ENCODE peak calls at places on chromosome 13, in nine cellular contexts. R is CD4-positive, alpha-beta T cell; U is left ventricle myocardium inferior; O is CD8-positive, alpha-beta memory T cell; X is mammary epithelial cell; F is esophagus squamous epithelium; W is A549; A is lung; B is adrenal gland. K is an unnamed sample.
A peak's percentile ranks its signal among the peaks of the same experiment; 100 is the strongest.

GRCh38 chr13:100266026-100266425 is 177.1 kb downstream of the PCCA start:
- DNase-seq in R (no peak), U (no peak), O (no peak), X (no peak), F (no peak), W (no peak), A (no peak), B (no peak), K (no peak)

GRCh38 chr13:37023871-37024270 is 23.3 kb downstream of the EXOSC8 start:
- DNase-seq in R (no peak), U (no peak), O (no peak), X (peak; percentile 12), F (no peak), W (no peak), A (no peak), B (no peak), K (no peak)

GRCh38 chr13:102940143-102940542 is 94.3 kb downstream of the ERCC5 start:
- DNase-seq in R (no peak), U (no peak), O (no peak), X (no peak), F (no peak), W (peak; percentile 4), A (no peak), B (no peak), K (no peak)

GRCh38 chr13:24165746-24166145 is 5.2 kb downstream of the SPATA13 start:
- DNase-seq in R (no peak), U (no peak), O (no peak), X (no peak), F (no peak), W (no peak), A (no peak), B (no peak), K (no peak)

GRCh38 chr13:76210262-76210661 is 574.1 kb downstream of the LMO7 start:
- DNase-seq in R (no peak), U (peak; percentile 47), O (no peak), X (peak; percentile 4), F (no peak), W (no peak), A (peak; percentile 44), B (no peak), K (peak; percentile 2)

GRCh38 chr13:88802886-88803285 is 1131.7 kb downstream of the SLITRK5 start:
- DNase-seq in R (no peak), U (no peak), O (no peak), X (no peak), F (no peak), W (no peak), A (no peak), B (no peak), K (no peak)

GRCh38 chr13:54750521-54750920 is 1721.9 kb downstream of the OLFM4 start:
- DNase-seq in R (no peak), U (no peak), O (no peak), X (no peak), F (no peak), W (no peak), A (no peak), B (no peak), K (no peak)

GRCh38 chr13:109999659-110000533 is 213.5 kb upstream of the IRS2 start:
- DNase-seq in R (no peak), U (no peak), O (no peak), X (no peak), F (no peak), W (no peak), A (no peak), B (no peak), K (no peak)

GRCh38 chr13:99087954-99088491 is 110.2 kb upstream of the DOCK9 start:
- DNase-seq in R (peak; percentile 46), U (no peak), O (no peak), X (no peak), F (no peak), W (no peak), A (no peak), B (no peak), K (no peak)

GRCh38 chr13:108121406-108121805 is 93.9 kb downstream of the LIG4 start:
- DNase-seq in R (no peak), U (no peak), O (no peak), X (no peak), F (no peak), W (no peak), A (no peak), B (no peak), K (no peak)

GRCh38 chr13:109869312-109870237 is 83.2 kb upstream of the IRS2 start:
- DNase-seq in R (no peak), U (peak; percentile 81), O (no peak), X (peak; percentile 34), F (no peak), W (peak; percentile 87), A (peak; percentile 66), B (peak; percentile 94), K (no peak)

GRCh38 chr13:46492946-46493345 is 60.0 kb upstream of the LRCH1 start:
- DNase-seq in R (no peak), U (no peak), O (no peak), X (peak; percentile 16), F (no peak), W (peak; percentile 43), A (no peak), B (no peak), K (peak; percentile 71)

GRCh38 chr13:76937416-76937815 is 10.9 kb upstream of the ACOD1 start:
- DNase-seq in R (no peak), U (no peak), O (no peak), X (peak; percentile 93), F (no peak), W (peak; percentile 35), A (no peak), B (peak; percentile 42), K (no peak)

GRCh38 chr13:61410266-61410665 is 5.4 kb downstream of the PCDH20 start:
- DNase-seq in R (no peak), U (no peak), O (no peak), X (no peak), F (no peak), W (no peak), A (no peak), B (no peak), K (no peak)

GRCh38 chr13:23687614-23688013 is 117.4 kb downstream of the TNFRSF19 start:
- DNase-seq in R (no peak), U (no peak), O (no peak), X (no peak), F (no peak), W (no peak), A (no peak), B (no peak), K (no peak)

GRCh38 chr13:100470841-100471505 is 117.6 kb downstream of the GGACT start:
- DNase-seq in R (no peak), U (no peak), O (no peak), X (no peak), F (no peak), W (no peak), A (no peak), B (no peak), K (no peak)

GRCh38 chr13:56314755-56315154 is 826.0 kb upstream of the PRR20A start:
- DNase-seq in R (no peak), U (no peak), O (no peak), X (no peak), F (no peak), W (no peak), A (no peak), B (no peak), K (no peak)
- H3K9me3 ChIP-seq in R (peaks cover 5% of the 10 kb centered on the region), U (no peaks in the 10 kb centered on the region), O (no peaks in the 10 kb centered on the region), X (no peaks in the 10 kb centered on the region), F (no peaks in the 10 kb centered on the region), W (no peaks in the 10 kb centered on the region), A (no peaks in the 10 kb centered on the region), B (no peaks in the 10 kb centered on the region), K (no peaks in the 10 kb centered on the region)

GRCh38 chr13:19182536-19182935 is 912 bp upstream of the TUBA3C start:
- DNase-seq in R (no peak), U (no peak), O (no peak), X (no peak), F (no peak), W (no peak), A (no peak), B (no peak), K (no peak)

GRCh38 chr13:19184176-19184575 is 2.6 kb upstream of the TUBA3C start:
- DNase-seq in R (no peak), U (no peak), O (no peak), X (no peak), F (no peak), W (no peak), A (peak; percentile 26), B (no peak), K (no peak)

GRCh38 chr13:19185086-19185864 is 3.7 kb upstream of the TUBA3C start:
- DNase-seq in R (no peak), U (no peak), O (no peak), X (no peak), F (no peak), W (no peak), A (peak; percentile 28), B (no peak), K (no peak)

GRCh38 chr13:19181621-19182485 is at the start of gene TUBA3C:
- DNase-seq in R (no peak), U (no peak), O (no peak), X (no peak), F (no peak), W (no peak), A (peak; percentile 19), B (no peak), K (no peak)

GRCh38 chr13:19183676-19184075 is 2.1 kb upstream of the TUBA3C start:
- DNase-seq in R (no peak), U (no peak), O (no peak), X (no peak), F (no peak), W (no peak), A (peak; percentile 5), B (no peak), K (no peak)
- H3K9me3 ChIP-seq in R (no peaks in the 10 kb centered on the region), U (peaks cover 2% of the 10 kb centered on the region), O (no peaks in the 10 kb centered on the region), X (peaks cover 34% of the 10 kb centered on the region), F (peaks cover 10% of the 10 kb centered on the region), W (no peaks in the 10 kb centered on the region), A (peaks cover 9% of the 10 kb centered on the region), B (no peaks in the 10 kb centered on the region), K (no peaks in the 10 kb centered on the region)

DNA sequence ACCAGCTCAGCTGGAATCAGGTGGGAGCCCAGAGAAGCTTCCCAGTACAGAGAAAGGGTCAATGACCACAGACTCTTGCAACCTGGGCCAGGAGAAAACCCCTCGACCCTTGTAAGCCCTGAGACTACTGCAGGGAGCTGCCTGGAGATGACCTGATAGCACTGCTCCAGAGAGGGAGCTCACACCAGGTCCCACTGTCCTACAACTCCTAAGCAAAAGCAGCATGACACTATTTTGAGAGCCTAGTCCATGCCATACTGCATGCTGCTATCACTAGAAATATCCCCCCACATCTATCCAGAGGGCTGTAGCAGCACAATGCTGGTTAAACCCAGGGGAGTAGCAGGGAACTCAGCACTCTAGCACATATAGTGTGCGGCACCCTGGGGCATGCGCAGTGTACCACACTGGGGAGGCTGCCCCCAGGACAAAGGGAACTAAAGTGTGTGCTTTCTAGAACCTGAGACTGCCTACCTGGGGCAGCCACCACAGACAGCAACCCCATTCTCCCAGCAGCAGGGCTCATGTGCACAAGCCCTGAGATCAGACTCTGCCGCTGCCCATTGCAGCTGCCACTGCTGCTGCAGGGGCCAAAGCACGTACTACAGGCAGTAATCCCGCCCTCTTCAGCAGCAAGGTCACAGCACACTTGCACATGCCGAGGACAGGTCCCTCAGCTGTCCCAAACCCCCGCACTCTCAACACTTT is 27.1 kb upstream of the N4BP2L1 start:
- DNase-seq in R (no peak), U (no peak), O (no peak), X (no peak), F (no peak), W (no peak), A (no peak), B (no peak), K (no peak)
- H3K9me3 ChIP-seq in R (peaks cover 25% of the 10 kb centered on the region), U (peaks cover 46% of the 10 kb centered on the region), O (peaks cover 13% of the 10 kb centered on the region), X (no peaks in the 10 kb centered on the region), F (peaks cover 6% of the 10 kb centered on the region), W (peaks cover 4% of the 10 kb centered on the region), A (peaks cover 5% of the 10 kb centered on the region), B (peaks cover 18% of the 10 kb centered on the region), K (no peaks in the 10 kb centered on the region)

GRCh38 chr13:111972261-111972780 is 94.6 kb upstream of the SOX1 start:
- DNase-seq in R (no peak), U (no peak), O (no peak), X (no peak), F (no peak), W (no peak), A (no peak), B (no peak), K (no peak)
- H3K9me3 ChIP-seq in R (no peaks in the 10 kb centered on the region), U (no peaks in the 10 kb centered on the region), O (no peaks in the 10 kb centered on the region), X (peaks cover 35% of the 10 kb centered on the region), F (no peaks in the 10 kb centered on the region), W (no peaks in the 10 kb centered on the region), A (peaks cover 11% of the 10 kb centered on the region), B (no peaks in the 10 kb centered on the region), K (no peaks in the 10 kb centered on the region)